ENCODE peak calls at places on chromosomes 3 and 15, in nine cellular contexts. P is GM04504, Q is glutamatergic neuron, M is NCI-H2081 treated with DMSO at 0.1 percent for 48 hours, O is AG10803, D is KG1, E is T-helper 17 cell, Z is T-helper 9 cell, B is Ammon's horn. C is an unnamed sample.

GRCh38 chr15:29570121-29570930 is 251.9 kb downstream of the TJP1 start:
- DNase-seq in P (no peak), Q (peak), M (no peak), O (peak), D (no peak), E (no peak), Z (no peak), B (peak), C (no peak)

GRCh38 chr3:21462151-21462550 is 288.9 kb downstream of the ZNF385D start:
- DNase-seq in P (no peak), Q (no peak), M (no peak), O (peak), D (no peak), E (no peak), Z (no peak), B (no peak), C (no peak)

GRCh38 chr3:129404610-129405009 is 23.8 kb downstream of the EFCAB12 start:
- DNase-seq in P (no peak), Q (no peak), M (no peak), O (no peak), D (no peak), E (no peak), Z (no peak), B (no peak), C (no peak)

GRCh38 chr15:89171136-89172072 is 50.0 kb downstream of the RLBP1 start:
- DNase-seq in P (no peak), Q (peak), M (no peak), O (peak), D (no peak), E (no peak), Z (peak), B (peak), C (peak)

GRCh38 chr15:39593071-39594055 is 12.5 kb downstream of the THBS1 start:
- DNase-seq in P (peak), Q (no peak), M (no peak), O (peak), D (no peak), E (no peak), Z (no peak), B (no peak), C (no peak)

GRCh38 chr3:180018588-180018987 is 18.1 kb downstream of the PEX5L start:
- DNase-seq in P (no peak), Q (no peak), M (no peak), O (no peak), D (no peak), E (no peak), Z (no peak), B (peak), C (no peak)

GRCh38 chr15:55827204-55827603 is 84.3 kb upstream of the PRTG start:
- DNase-seq in P (no peak), Q (no peak), M (no peak), O (no peak), D (no peak), E (no peak), Z (no peak), B (no peak), C (no peak)

GRCh38 chr3:107794664-107795443 is 272.1 kb downstream of the BBX start:
- DNase-seq in P (no peak), Q (no peak), M (no peak), O (peak), D (no peak), E (no peak), Z (no peak), B (no peak), C (no peak)

GRCh38 chr3:41258239-41258800 is 59.0 kb downstream of the CTNNB1 start:
- DNase-seq in P (no peak), Q (no peak), M (no peak), O (peak), D (no peak), E (no peak), Z (no peak), B (no peak), C (no peak)

GRCh38 chr3:140505876-140506275 is 172.0 kb upstream of the TRIM42 start:
- DNase-seq in P (no peak), Q (no peak), M (no peak), O (no peak), D (no peak), E (no peak), Z (no peak), B (peak), C (no peak)